ENCODE peak calls at places on chromosome 18, in ten cellular contexts. Z, T, Q, W, N, U, Y, B, R and D are unnamed samples.

GRCh38 chr18:79680100-79680879 is 687 bp downstream of the CTDP1 start:
- DNase-seq in Z (peak), T (no peak), Q (peak), W (no peak), N (no peak), U (peak), Y (peak), B (peak), R (peak), D (peak)

GRCh38 chr18:63787673-63788072 is 12.5 kb downstream of the SERPINB7 start:
- DNase-seq in Z (no peak), T (no peak), Q (no peak), W (no peak), N (no peak), U (no peak), Y (no peak), B (no peak), R (no peak), D (no peak)

GRCh38 chr18:2656237-2657042 is 914 bp downstream of the SMCHD1 start:
- DNase-seq in Z (peak), T (no peak), Q (peak), W (peak), N (no peak), U (peak), Y (peak), B (peak), R (peak), D (peak)

GRCh38 chr18:10439898-10440297 is 14.5 kb upstream of the APCDD1 start:
- DNase-seq in Z (no peak), T (no peak), Q (no peak), W (no peak), N (no peak), U (no peak), Y (no peak), B (no peak), R (no peak), D (no peak)

GRCh38 chr18:48356151-48356745 is 52.9 kb downstream of the ZBTB7C start:
- DNase-seq in Z (no peak), T (no peak), Q (no peak), W (no peak), N (no peak), U (no peak), Y (no peak), B (no peak), R (no peak), D (no peak)

GRCh38 chr18:31512203-31512764 is 14.3 kb downstream of the DSG2 start:
- DNase-seq in Z (no peak), T (no peak), Q (peak), W (no peak), N (no peak), U (no peak), Y (peak), B (no peak), R (peak), D (peak)

GRCh38 chr18:49847524-49847923 is 34.2 kb upstream of the ACAA2 start:
- DNase-seq in Z (no peak), T (no peak), Q (no peak), W (no peak), N (no peak), U (no peak), Y (no peak), B (no peak), R (no peak), D (no peak)

GRCh38 chr18:62772860-62773584 is 57.7 kb downstream of the PHLPP1 start:
- DNase-seq in Z (no peak), T (no peak), Q (no peak), W (no peak), N (no peak), U (no peak), Y (no peak), B (no peak), R (no peak), D (no peak)

GRCh38 chr18:13909541-13909940 is 5.8 kb downstream of the MC2R start:
- DNase-seq in Z (no peak), T (no peak), Q (no peak), W (no peak), N (no peak), U (no peak), Y (no peak), B (no peak), R (no peak), D (no peak)

GRCh38 chr18:6557470-6558245 is 142.9 kb upstream of the L3MBTL4 start:
- DNase-seq in Z (no peak), T (no peak), Q (no peak), W (no peak), N (no peak), U (no peak), Y (no peak), B (no peak), R (no peak), D (no peak)

GRCh38 chr18:78986018-78986481 is 6.4 kb downstream of the SALL3 start:
- DNase-seq in Z (no peak), T (peak), Q (peak), W (no peak), N (peak), U (no peak), Y (no peak), B (peak), R (peak), D (no peak)

GRCh38 chr18:75489493-75490190 is 62.1 kb upstream of the SMIM21 start:
- DNase-seq in Z (peak), T (no peak), Q (peak), W (no peak), N (no peak), U (no peak), Y (peak), B (no peak), R (no peak), D (peak)

GRCh38 chr18:12032786-12033642 is 51.7 kb downstream of the IMPA2 start:
- DNase-seq in Z (peak), T (no peak), Q (peak), W (no peak), N (no peak), U (no peak), Y (peak), B (no peak), R (no peak), D (peak)

GRCh38 chr18:51195086-51195601 is 2.3 kb downstream of the MEX3C start:
- DNase-seq in Z (no peak), T (peak), Q (no peak), W (no peak), N (no peak), U (no peak), Y (peak), B (no peak), R (no peak), D (peak)

GRCh38 chr18:57768557-57769326 is 34.4 kb downstream of the ATP8B1 start:
- DNase-seq in Z (peak), T (no peak), Q (peak), W (no peak), N (no peak), U (no peak), Y (peak), B (no peak), R (no peak), D (no peak)